ENCODE peak calls at places on chromosomes 7 and 10, in nine cellular contexts. Q, D, G, B, O, L, S, P and T are unnamed samples.
A peak's percentile ranks its signal among the peaks of the same experiment; 100 is the strongest.

GRCh38 chr10:34119456-34119855 is 695.6 kb downstream of the PARD3 start:
- DNase-seq in Q (no peak), D (no peak), G (no peak), B (no peak), O (no peak), L (no peak), S (no peak), P (no peak), T (no peak)

GRCh38 chr10:68231106-68231901 is 609 bp downstream of the ATOH7 start:
- DNase-seq in Q (peak; percentile 48), D (peak; percentile 69), G (no peak), B (peak; percentile 82), O (peak; percentile 38), L (peak; percentile 84), S (peak; percentile 19), P (peak; percentile 98), T (peak; percentile 67)

GRCh38 chr10:74460812-74461211 is 309.8 kb downstream of the ADK start:
- DNase-seq in Q (no peak), D (no peak), G (no peak), B (no peak), O (no peak), L (no peak), S (no peak), P (no peak), T (no peak)

GRCh38 chr10:43225787-43226153 is 41.1 kb downstream of the RASGEF1A start:
- DNase-seq in Q (no peak), D (no peak), G (peak; percentile 59), B (peak; percentile 43), O (no peak), L (peak; percentile 74), S (peak; percentile 38), P (no peak), T (peak; percentile 3)

GRCh38 chr10:4501306-4501705 is 324.7 kb upstream of the AKR1E2 start:
- DNase-seq in Q (no peak), D (no peak), G (no peak), B (no peak), O (no peak), L (no peak), S (no peak), P (no peak), T (no peak)

GRCh38 chr7:122970740-122971725 is 24.5 kb downstream of the TAS2R16 start:
- DNase-seq in Q (no peak), D (no peak), G (no peak), B (no peak), O (no peak), L (no peak), S (no peak), P (no peak), T (no peak)

GRCh38 chr7:83976302-83976701 is 218.3 kb downstream of the SEMA3A start:
- DNase-seq in Q (peak; percentile 28), D (no peak), G (no peak), B (no peak), O (no peak), L (no peak), S (no peak), P (peak; percentile 57), T (no peak)

GRCh38 chr10:76858721-76859120 is 778.9 kb downstream of the KCNMA1 start:
- DNase-seq in Q (no peak), D (no peak), G (no peak), B (no peak), O (no peak), L (no peak), S (no peak), P (no peak), T (no peak)

GRCh38 chr10:86857097-86857825 is 100.2 kb downstream of the MMRN2 start:
- DNase-seq in Q (no peak), D (no peak), G (no peak), B (no peak), O (no peak), L (no peak), S (no peak), P (no peak), T (no peak)

GRCh38 chr7:100895956-100896742 is 461 bp upstream of the ACHE start:
- DNase-seq in Q (no peak), D (peak; percentile 54), G (no peak), B (peak; percentile 68), O (no peak), L (peak; percentile 77), S (no peak), P (peak; percentile 84), T (peak; percentile 78)

GRCh38 chr7:54426406-54426805 is 115.8 kb upstream of the VSTM2A start:
- DNase-seq in Q (no peak), D (no peak), G (no peak), B (no peak), O (no peak), L (no peak), S (no peak), P (no peak), T (no peak)

GRCh38 chr10:131430716-131431402 is 119.3 kb upstream of the TCERG1L start:
- DNase-seq in Q (no peak), D (no peak), G (no peak), B (peak; percentile 22), O (no peak), L (peak; percentile 52), S (no peak), P (peak; percentile 50), T (no peak)

GRCh38 chr10:82266438-82266837 is 391.4 kb downstream of the NRG3 start:
- DNase-seq in Q (no peak), D (no peak), G (no peak), B (no peak), O (no peak), L (no peak), S (no peak), P (no peak), T (no peak)

GRCh38 chr7:140541513-140542192 is 62.3 kb upstream of the MKRN1 start:
- DNase-seq in Q (peak; percentile 71), D (peak; percentile 37), G (no peak), B (peak; percentile 91), O (peak; percentile 66), L (peak; percentile 53), S (peak; percentile 58), P (peak; percentile 61), T (peak; percentile 64)

DNA sequence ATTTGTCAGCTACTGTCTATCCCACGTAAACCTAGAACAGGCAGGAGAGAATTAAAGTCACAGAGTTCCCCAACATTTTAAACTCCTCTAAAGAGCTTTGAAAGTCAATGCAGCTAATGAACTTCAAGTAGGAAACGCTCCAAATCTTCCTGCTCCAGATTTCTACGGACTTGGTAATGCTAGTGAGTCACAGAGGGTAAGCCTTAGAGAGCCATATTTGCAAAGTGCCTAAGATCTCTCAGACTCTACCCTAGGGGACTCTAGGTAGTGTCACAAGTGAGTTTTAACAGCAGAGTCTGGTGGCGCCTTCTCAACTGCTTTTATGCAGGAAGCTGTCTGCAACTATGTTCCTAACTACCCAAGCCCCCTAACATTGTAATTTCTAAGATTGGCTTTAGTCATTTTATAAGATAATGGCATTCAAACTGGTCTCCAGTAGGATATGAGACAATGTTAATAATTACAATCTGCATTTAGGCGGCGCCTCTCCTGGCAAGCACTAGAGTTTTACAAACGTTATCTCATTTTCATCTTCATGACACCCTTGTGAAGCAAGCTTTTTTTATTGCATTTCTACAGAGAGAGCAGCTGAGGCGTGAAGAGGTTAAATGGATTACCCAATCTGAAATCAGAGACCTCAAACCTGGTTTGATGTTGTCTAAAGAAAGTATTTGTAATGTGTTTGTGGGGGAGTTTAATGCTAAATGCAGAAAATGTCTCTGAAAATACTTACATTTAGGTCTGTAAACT is 22.0 kb upstream of the FZD1 start:
- DNase-seq in Q (no peak), D (no peak), G (no peak), B (no peak), O (no peak), L (no peak), S (no peak), P (no peak), T (no peak)
- H3K4me3 ChIP-seq in Q (no peak overlapping the region), D (no peak overlapping the region), G (no peak overlapping the region), B (no peak overlapping the region), O (no peak overlapping the region), L (no peak overlapping the region), S (no peak overlapping the region), P (no peak overlapping the region), T (no peak overlapping the region)

DNA sequence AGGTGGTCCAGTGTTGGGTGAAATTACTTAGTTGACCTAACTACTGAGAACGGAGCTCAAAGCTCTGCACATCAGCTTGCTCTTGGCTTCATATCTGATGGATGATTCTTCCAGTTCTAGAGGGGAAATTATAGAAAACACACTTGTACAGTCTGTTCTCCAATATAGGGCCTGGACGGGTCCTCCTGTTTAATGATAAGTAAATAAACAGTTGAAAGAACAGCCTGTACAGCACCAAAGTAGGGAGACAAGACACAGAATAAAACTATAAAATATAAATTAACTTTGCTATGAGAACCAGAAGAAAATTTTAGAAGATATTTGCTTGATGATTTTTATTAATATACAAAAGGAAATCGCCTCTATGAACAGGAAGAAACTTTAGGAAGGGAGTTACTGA is 271.7 kb downstream of the STK31 start:
- DNase-seq in Q (no peak), D (no peak), G (no peak), B (no peak), O (no peak), L (no peak), S (no peak), P (no peak), T (no peak)
- TF ChIP-seq POLR2AphosphoS5 in Q (no peak), D (no peak), G (no peak), B (no peak), O (no peak), L (no peak), S (no peak), P (no peak), T (no peak)

GRCh38 chr7:155058861-155059355 is 11.2 kb upstream of the HTR5A start:
- DNase-seq in Q (no peak), D (no peak), G (no peak), B (no peak), O (no peak), L (no peak), S (no peak), P (no peak), T (no peak)

GRCh38 chr7:155051355-155051754 is 18.8 kb upstream of the HTR5A start:
- DNase-seq in Q (no peak), D (no peak), G (no peak), B (no peak), O (no peak), L (no peak), S (no peak), P (no peak), T (no peak)

DNA sequence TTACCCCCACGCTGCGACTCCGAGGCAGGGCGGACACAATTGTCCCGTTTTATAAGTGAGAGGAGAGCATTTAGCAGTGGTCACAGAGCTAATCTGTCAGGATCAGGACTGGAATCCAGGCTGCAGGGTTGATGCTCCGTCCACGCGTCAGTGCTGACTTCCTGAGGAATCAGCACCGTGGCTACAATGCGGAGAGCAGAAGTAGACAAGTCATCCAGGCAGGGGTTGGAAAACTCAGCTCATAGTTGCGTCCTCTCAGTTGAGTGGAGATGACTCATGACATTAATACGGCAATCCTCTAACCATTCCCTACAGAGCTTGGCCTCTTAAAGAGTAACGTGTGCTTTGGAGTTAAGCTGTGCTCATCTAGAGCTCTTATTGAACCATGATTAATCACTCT is 17.1 kb upstream of the HTR5A start:
- DNase-seq in Q (no peak), D (no peak), G (no peak), B (no peak), O (no peak), L (no peak), S (no peak), P (no peak), T (no peak)
- H3K4me3 ChIP-seq in Q (no peak overlapping the region), D (no peak overlapping the region), G (no peak overlapping the region), B (no peak overlapping the region), O (no peak overlapping the region), L (no peak overlapping the region), S (no peak overlapping the region), P (no peak overlapping the region), T (no peak overlapping the region)

GRCh38 chr10:16646474-16647059 is 124.9 kb upstream of the C1QL3 start:
- DNase-seq in Q (no peak), D (no peak), G (no peak), B (no peak), O (no peak), L (no peak), S (no peak), P (no peak), T (no peak)
- TF ChIP-seq POLR2AphosphoS5 in Q (no peak), D (no peak), G (no peak), B (no peak), O (no peak), L (no peak), S (no peak), P (no peak), T (no peak)